ENCODE peak calls at places on chromosomes 13 and 19, in five cellular contexts. P, F, M, K and E are unnamed samples.
A peak's percentile ranks its signal among the peaks of the same experiment; 100 is the strongest.

GRCh38 chr13:103282571-103283450 is 216.6 kb upstream of the SLC10A2 start:
- DNase-seq in P (no peak), F (no peak), M (no peak), K (no peak), E (no peak)

GRCh38 chr13:80337011-80337688 is 3.8 kb downstream of the SPRY2 start:
- DNase-seq in P (no peak), F (no peak), M (no peak), K (no peak), E (peak; percentile 18)

GRCh38 chr19:53621885-53622710 is 9.7 kb upstream of the DPRX start:
- DNase-seq in P (no peak), F (no peak), M (no peak), K (no peak), E (no peak)

GRCh38 chr13:25300861-25301346 is 521 bp upstream of the NUP58 start:
- DNase-seq in P (no peak), F (peak; percentile 12), M (no peak), K (no peak), E (peak; percentile 42)

GRCh38 chr19:46192990-46193650 is 36.4 kb upstream of the IGFL1 start:
- DNase-seq in P (no peak), F (peak; percentile 66), M (peak; percentile 7), K (no peak), E (no peak)

GRCh38 chr19:16262618-16263017 is 62.0 kb upstream of the KLF2 start:
- DNase-seq in P (peak; percentile 8), F (no peak), M (no peak), K (no peak), E (no peak)

GRCh38 chr19:1264801-1265610 is 4.1 kb upstream of the CIRBP start:
- DNase-seq in P (no peak), F (peak; percentile 90), M (no peak), K (peak; percentile 82), E (peak; percentile 67)

GRCh38 chr13:37869756-37870488 is at the start of gene TRPC4:
- DNase-seq in P (peak; percentile 68), F (peak; percentile 80), M (peak; percentile 83), K (no peak), E (peak; percentile 67)

GRCh38 chr13:77544365-77544764 is 8.9 kb downstream of the SCEL start:
- DNase-seq in P (no peak), F (peak; percentile 5), M (no peak), K (no peak), E (no peak)

GRCh38 chr13:33178197-33178699 is 107.3 kb downstream of the STARD13 start:
- DNase-seq in P (no peak), F (peak; percentile 41), M (no peak), K (no peak), E (no peak)

GRCh38 chr13:27455331-27455855 is 5.0 kb upstream of the MTIF3 start:
- DNase-seq in P (no peak), F (no peak), M (no peak), K (peak; percentile 15), E (no peak)

GRCh38 chr13:28750187-28751045 is 31.6 kb upstream of the SLC46A3 start:
- DNase-seq in P (peak; percentile 5), F (peak; percentile 46), M (no peak), K (no peak), E (no peak)

GRCh38 chr13:35836476-35836875 is 294.7 kb downstream of the DCLK1 start:
- DNase-seq in P (no peak), F (peak; percentile 78), M (no peak), K (no peak), E (no peak)

GRCh38 chr13:48121733-48122132 is 26.8 kb upstream of the MED4 start:
- DNase-seq in P (no peak), F (no peak), M (no peak), K (no peak), E (no peak)

GRCh38 chr13:25085125-25085742 is 10.7 kb upstream of the PABPC3 start:
- DNase-seq in P (peak; percentile 27), F (peak; percentile 35), M (peak; percentile 87), K (no peak), E (peak; percentile 36)

GRCh38 chr13:39788097-39788496 is 132.6 kb downstream of the COG6 start:
- DNase-seq in P (no peak), F (no peak), M (no peak), K (no peak), E (no peak)

GRCh38 chr13:27911499-27911898 is 8.3 kb upstream of the PDX1 start:
- DNase-seq in P (no peak), F (no peak), M (no peak), K (no peak), E (no peak)

GRCh38 chr19:15195381-15195964 is 5.3 kb downstream of the NOTCH3 start:
- DNase-seq in P (peak; percentile 42), F (peak; percentile 58), M (no peak), K (no peak), E (peak; percentile 74)

GRCh38 chr19:6822311-6822670 is 49.8 kb downstream of the VAV1 start:
- DNase-seq in P (peak; percentile 44), F (no peak), M (peak; percentile 24), K (no peak), E (no peak)

GRCh38 chr19:49231389-49231788 is 73.8 kb downstream of the TRPM4 start:
- DNase-seq in P (no peak), F (no peak), M (no peak), K (no peak), E (no peak)

GRCh38 chr13:34108396-34108795 is 290.4 kb downstream of the RFC3 start:
- DNase-seq in P (no peak), F (no peak), M (no peak), K (no peak), E (no peak)

GRCh38 chr13:23901365-23901764 is 4.1 kb upstream of the C1QTNF9B start:
- DNase-seq in P (no peak), F (no peak), M (no peak), K (no peak), E (no peak)